ENCODE peak calls at places on chromosomes 4 and X, in four cellular contexts. One of them, this sample, is unnamed.
A peak's percentile ranks its signal among the peaks of the same experiment; 100 is the strongest.

GRCh38 chrX:28756647-28757046 is 169.4 kb downstream of the IL1RAPL1 start:
- DNase-seq in WERI-Rb-1: no peak
- DNase-seq in right lobe of liver: no peak
- DNase-seq in brain microvascular endothelial cell: no peak
- DNase-seq in this sample: no peak

GRCh38 chr4:95250544-95251137 is 298.1 kb downstream of the UNC5C start:
- DNase-seq in right lobe of liver: no peak
- DNase-seq in brain microvascular endothelial cell: no peak
- DNase-seq in WERI-Rb-1: no peak
- DNase-seq in this sample: no peak

GRCh38 chr4:108466936-108467902 is 153.2 kb upstream of the RPL34 start:
- DNase-seq in right lobe of liver: no peak
- DNase-seq in WERI-Rb-1: peak; percentile 35
- DNase-seq in brain microvascular endothelial cell: peak; percentile 81
- DNase-seq in this sample: peak; percentile 13

GRCh38 chr4:99965674-99966350 is 15.7 kb upstream of the H2AZ1 start:
- DNase-seq in brain microvascular endothelial cell: no peak
- DNase-seq in WERI-Rb-1: no peak
- DNase-seq in right lobe of liver: no peak
- DNase-seq in this sample: no peak

GRCh38 chr4:175702703-175703102 is 109.4 kb downstream of the GPM6A start:
- DNase-seq in brain microvascular endothelial cell: no peak
- DNase-seq in WERI-Rb-1: no peak
- DNase-seq in right lobe of liver: no peak
- DNase-seq in this sample: no peak

GRCh38 chr4:5791654-5792053 is 80.7 kb downstream of the EVC start:
- DNase-seq in right lobe of liver: peak; percentile 8
- DNase-seq in WERI-Rb-1: no peak
- DNase-seq in brain microvascular endothelial cell: no peak
- DNase-seq in this sample: no peak

GRCh38 chr4:15006416-15007024 is 4.2 kb downstream of the CPEB2 start:
- DNase-seq in right lobe of liver: no peak
- DNase-seq in brain microvascular endothelial cell: no peak
- DNase-seq in WERI-Rb-1: no peak
- DNase-seq in this sample: no peak

GRCh38 chrX:100449696-100450606 is 39.9 kb upstream of the PCDH19 start:
- DNase-seq in right lobe of liver: no peak
- DNase-seq in WERI-Rb-1: no peak
- DNase-seq in brain microvascular endothelial cell: no peak
- DNase-seq in this sample: no peak

GRCh38 chr4:57351716-57352115 is 241.5 kb upstream of the IGFBP7 start:
- DNase-seq in right lobe of liver: no peak
- DNase-seq in brain microvascular endothelial cell: no peak
- DNase-seq in WERI-Rb-1: no peak
- DNase-seq in this sample: no peak

GRCh38 chr4:114659386-114660008 is 60.9 kb downstream of the UGT8 start:
- DNase-seq in right lobe of liver: peak; percentile 20
- DNase-seq in WERI-Rb-1: peak; percentile 82
- DNase-seq in brain microvascular endothelial cell: peak; percentile 71
- DNase-seq in this sample: peak; percentile 1

GRCh38 chrX:71320126-71320525 is 18.6 kb downstream of the ITGB1BP2 start:
- DNase-seq in right lobe of liver: no peak
- DNase-seq in WERI-Rb-1: no peak
- DNase-seq in brain microvascular endothelial cell: no peak
- DNase-seq in this sample: no peak

GRCh38 chr4:172649143-172649542 is 519.5 kb upstream of the GALNT7 start:
- DNase-seq in WERI-Rb-1: no peak
- DNase-seq in brain microvascular endothelial cell: no peak
- DNase-seq in right lobe of liver: no peak
- DNase-seq in this sample: no peak

GRCh38 chr4:99827857-99828256 is 11.2 kb downstream of the DAPP1 start:
- DNase-seq in right lobe of liver: no peak
- DNase-seq in brain microvascular endothelial cell: no peak
- DNase-seq in WERI-Rb-1: no peak
- DNase-seq in this sample: no peak

GRCh38 chrX:13360146-13360545 is 40.3 kb upstream of the ATXN3L start:
- DNase-seq in brain microvascular endothelial cell: no peak
- DNase-seq in right lobe of liver: no peak
- DNase-seq in WERI-Rb-1: peak; percentile 27
- DNase-seq in this sample: no peak

GRCh38 chrX:13250831-13251612 is 68.8 kb downstream of the ATXN3L start:
- DNase-seq in right lobe of liver: no peak
- DNase-seq in brain microvascular endothelial cell: peak; percentile 82
- DNase-seq in WERI-Rb-1: no peak
- DNase-seq in this sample: no peak

GRCh38 chr4:149584703-149585102 is 230.9 kb downstream of the IQCM start:
- DNase-seq in brain microvascular endothelial cell: no peak
- DNase-seq in WERI-Rb-1: no peak
- DNase-seq in right lobe of liver: no peak
- DNase-seq in this sample: no peak

GRCh38 chr4:165493359-165493758 is 114.6 kb downstream of the CPE start:
- DNase-seq in WERI-Rb-1: peak; percentile 87
- DNase-seq in right lobe of liver: peak; percentile 80
- DNase-seq in brain microvascular endothelial cell: peak; percentile 61
- DNase-seq in this sample: peak; percentile 42

GRCh38 chr4:140719022-140719421 is 37.2 kb downstream of the TBC1D9 start:
- DNase-seq in brain microvascular endothelial cell: peak; percentile 59
- DNase-seq in WERI-Rb-1: no peak
- DNase-seq in right lobe of liver: no peak
- DNase-seq in this sample: no peak

GRCh38 chr4:105399535-105400161 is 74.2 kb downstream of the PPA2 start:
- DNase-seq in brain microvascular endothelial cell: peak; percentile 85
- DNase-seq in right lobe of liver: no peak
- DNase-seq in WERI-Rb-1: no peak
- DNase-seq in this sample: no peak

GRCh38 chr4:77765720-77766119 is 53.4 kb downstream of the CNOT6L start:
- DNase-seq in right lobe of liver: no peak
- DNase-seq in WERI-Rb-1: no peak
- DNase-seq in brain microvascular endothelial cell: no peak
- DNase-seq in this sample: no peak

GRCh38 chrX:154748712-154749339 is 2.1 kb downstream of the GAB3 start:
- DNase-seq in WERI-Rb-1: peak; percentile 49
- DNase-seq in right lobe of liver: no peak
- DNase-seq in brain microvascular endothelial cell: peak; percentile 47
- DNase-seq in this sample: peak; percentile 21

GRCh38 chr4:150280975-150281374 is 202.7 kb downstream of the DCLK2 start:
- DNase-seq in WERI-Rb-1: no peak
- DNase-seq in right lobe of liver: no peak
- DNase-seq in brain microvascular endothelial cell: no peak
- DNase-seq in this sample: no peak

GRCh38 chrX:66915893-66916292 is 277.0 kb upstream of the EDA2R start:
- DNase-seq in WERI-Rb-1: no peak
- DNase-seq in right lobe of liver: no peak
- DNase-seq in brain microvascular endothelial cell: no peak
- DNase-seq in this sample: no peak

GRCh38 chr4:142088906-142089305 is 452.5 kb downstream of the IL15 start:
- DNase-seq in brain microvascular endothelial cell: peak; percentile 42
- DNase-seq in WERI-Rb-1: no peak
- DNase-seq in right lobe of liver: no peak
- DNase-seq in this sample: no peak

GRCh38 chrX:82335772-82336171 is 1133.9 kb downstream of the SH3BGRL start:
- DNase-seq in right lobe of liver: no peak
- DNase-seq in brain microvascular endothelial cell: no peak
- DNase-seq in WERI-Rb-1: no peak
- DNase-seq in this sample: no peak

GRCh38 chrX:136046295-136046894 is 61.2 kb downstream of the SLC9A6 start:
- DNase-seq in brain microvascular endothelial cell: peak; percentile 30
- DNase-seq in right lobe of liver: no peak
- DNase-seq in WERI-Rb-1: no peak
- DNase-seq in this sample: no peak

GRCh38 chr4:83605744-83606172 is 69.8 kb downstream of the GPAT3 start:
- DNase-seq in brain microvascular endothelial cell: no peak
- DNase-seq in WERI-Rb-1: no peak
- DNase-seq in right lobe of liver: no peak
- DNase-seq in this sample: no peak

GRCh38 chr4:83606435-83606834 is 70.5 kb downstream of the GPAT3 start:
- DNase-seq in right lobe of liver: no peak
- DNase-seq in WERI-Rb-1: no peak
- DNase-seq in brain microvascular endothelial cell: no peak
- DNase-seq in this sample: no peak

GRCh38 chr4:83604315-83604714 is 68.4 kb downstream of the GPAT3 start:
- DNase-seq in right lobe of liver: no peak
- DNase-seq in WERI-Rb-1: no peak
- DNase-seq in brain microvascular endothelial cell: no peak
- DNase-seq in this sample: no peak

GRCh38 chr4:83606898-83607297 is 71.0 kb downstream of the GPAT3 start:
- DNase-seq in WERI-Rb-1: no peak
- DNase-seq in right lobe of liver: no peak
- DNase-seq in brain microvascular endothelial cell: no peak
- DNase-seq in this sample: no peak

GRCh38 chr4:83605216-83605615 is 69.3 kb downstream of the GPAT3 start:
- DNase-seq in WERI-Rb-1: no peak
- DNase-seq in brain microvascular endothelial cell: no peak
- DNase-seq in right lobe of liver: no peak
- DNase-seq in this sample: no peak
- H3K27ac ChIP-seq in WERI-Rb-1: no peak overlapping the region
- H3K27ac ChIP-seq in brain microvascular endothelial cell: no peak overlapping the region
- H3K27ac ChIP-seq in right lobe of liver: no peak overlapping the region
- H3K27ac ChIP-seq in this sample: no peak overlapping the region

DNA sequence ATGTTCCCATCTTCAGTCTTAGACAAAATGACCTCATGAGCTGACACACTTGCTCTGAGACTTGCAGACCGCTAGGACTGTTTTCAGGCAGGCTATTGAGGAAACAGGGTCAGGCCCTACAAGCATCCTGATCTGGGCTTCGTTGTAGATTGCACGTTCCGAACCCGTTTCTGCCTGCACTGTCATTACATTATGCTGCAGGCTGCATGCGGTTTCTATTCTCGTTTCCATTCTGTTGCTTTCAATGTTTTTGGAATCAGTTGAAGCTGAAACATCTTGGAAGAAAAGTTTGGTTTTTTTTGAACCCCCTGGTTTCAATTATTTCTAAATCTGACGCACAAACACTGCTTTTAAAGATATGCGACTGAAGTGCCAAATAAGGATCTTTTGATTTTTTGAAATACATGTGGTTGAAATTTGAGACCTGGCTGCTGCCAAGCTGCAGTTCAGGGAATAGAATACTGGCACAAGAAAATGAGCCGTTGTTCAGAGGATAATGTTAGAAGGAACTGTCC is 716.1 kb upstream of the INTU start:
- DNase-seq in right lobe of liver: no peak
- DNase-seq in WERI-Rb-1: no peak
- DNase-seq in brain microvascular endothelial cell: peak; percentile 58
- DNase-seq in this sample: no peak
- TF ChIP-seq CTCF in right lobe of liver: no peak
- TF ChIP-seq CTCF in WERI-Rb-1: no peak
- TF ChIP-seq CTCF in brain microvascular endothelial cell: peak; percentile 27
- TF ChIP-seq CTCF in this sample: no peak

GRCh38 chr4:183721207-183722081 is 62.4 kb downstream of the TRAPPC11 start:
- DNase-seq in right lobe of liver: peak; percentile 89
- DNase-seq in brain microvascular endothelial cell: peak; percentile 18
- DNase-seq in WERI-Rb-1: no peak
- DNase-seq in this sample: peak; percentile 6

GRCh38 chr4:183728223-183729068 is 69.4 kb downstream of the TRAPPC11 start:
- DNase-seq in WERI-Rb-1: no peak
- DNase-seq in right lobe of liver: no peak
- DNase-seq in brain microvascular endothelial cell: no peak
- DNase-seq in this sample: no peak

GRCh38 chr4:183727482-183727881 is 68.4 kb downstream of the TRAPPC11 start:
- DNase-seq in WERI-Rb-1: no peak
- DNase-seq in right lobe of liver: no peak
- DNase-seq in brain microvascular endothelial cell: no peak
- DNase-seq in this sample: no peak

GRCh38 chr4:183722738-183723560 is 63.9 kb downstream of the TRAPPC11 start:
- DNase-seq in WERI-Rb-1: peak; percentile 78
- DNase-seq in brain microvascular endothelial cell: peak; percentile 17
- DNase-seq in right lobe of liver: peak; percentile 68
- DNase-seq in this sample: peak; percentile 55

GRCh38 chr4:183723561-183724228 is 64.6 kb downstream of the TRAPPC11 start:
- DNase-seq in right lobe of liver: no peak
- DNase-seq in brain microvascular endothelial cell: no peak
- DNase-seq in WERI-Rb-1: no peak
- DNase-seq in this sample: no peak
- H3K4me3 ChIP-seq in right lobe of liver: peak overlapping the region; percentile 59
- H3K4me3 ChIP-seq in brain microvascular endothelial cell: no peak overlapping the region
- H3K4me3 ChIP-seq in WERI-Rb-1: no peak overlapping the region
- H3K4me3 ChIP-seq in this sample: peak overlapping the region; percentile 20

GRCh38 chr4:139719381-139720101 is 53.9 kb downstream of the MGST2 start:
- DNase-seq in brain microvascular endothelial cell: no peak
- DNase-seq in WERI-Rb-1: no peak
- DNase-seq in right lobe of liver: no peak
- DNase-seq in this sample: no peak

GRCh38 chr4:139715721-139716391 is 50.2 kb downstream of the MGST2 start:
- DNase-seq in brain microvascular endothelial cell: peak; percentile 65
- DNase-seq in right lobe of liver: no peak
- DNase-seq in WERI-Rb-1: no peak
- DNase-seq in this sample: no peak

GRCh38 chr4:139720806-139721205 is 55.2 kb downstream of the MGST2 start:
- DNase-seq in right lobe of liver: no peak
- DNase-seq in brain microvascular endothelial cell: no peak
- DNase-seq in WERI-Rb-1: no peak
- DNase-seq in this sample: no peak

GRCh38 chr4:139718833-139719232 is 53.2 kb downstream of the MGST2 start:
- DNase-seq in WERI-Rb-1: no peak
- DNase-seq in right lobe of liver: no peak
- DNase-seq in brain microvascular endothelial cell: no peak
- DNase-seq in this sample: no peak

GRCh38 chr4:139718358-139718757 is 52.7 kb downstream of the MGST2 start:
- DNase-seq in right lobe of liver: no peak
- DNase-seq in WERI-Rb-1: no peak
- DNase-seq in brain microvascular endothelial cell: no peak
- DNase-seq in this sample: no peak
- H3K27ac ChIP-seq in right lobe of liver: no peak overlapping the region
- H3K27ac ChIP-seq in WERI-Rb-1: no peak overlapping the region
- H3K27ac ChIP-seq in brain microvascular endothelial cell: no peak overlapping the region
- H3K27ac ChIP-seq in this sample: no peak overlapping the region

DNA sequence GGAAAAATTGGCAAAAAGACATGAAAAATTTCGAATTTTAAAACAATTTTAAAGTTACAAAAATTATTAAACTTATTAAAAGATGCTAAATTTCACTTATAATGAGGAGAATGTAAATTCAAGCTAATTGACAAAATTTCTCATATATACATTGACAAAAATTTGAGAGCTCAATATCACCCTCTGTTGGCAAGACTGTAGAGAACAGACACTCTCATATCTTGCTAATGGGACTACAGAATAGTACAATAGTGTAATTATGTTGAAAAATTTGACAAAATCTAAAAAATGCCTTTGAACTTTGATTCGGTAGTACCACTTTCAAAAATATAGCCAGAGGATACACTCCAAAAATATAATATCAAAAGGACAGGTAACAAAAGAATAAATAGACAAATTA is 29.8 kb downstream of the DCAF8L2 start:
- DNase-seq in WERI-Rb-1: no peak
- DNase-seq in right lobe of liver: no peak
- DNase-seq in brain microvascular endothelial cell: no peak
- DNase-seq in this sample: no peak
- TF ChIP-seq CTCF in WERI-Rb-1: peak; percentile 17
- TF ChIP-seq CTCF in right lobe of liver: peak; percentile 51
- TF ChIP-seq CTCF in brain microvascular endothelial cell: peak; percentile 41
- TF ChIP-seq CTCF in this sample: no peak

DNA sequence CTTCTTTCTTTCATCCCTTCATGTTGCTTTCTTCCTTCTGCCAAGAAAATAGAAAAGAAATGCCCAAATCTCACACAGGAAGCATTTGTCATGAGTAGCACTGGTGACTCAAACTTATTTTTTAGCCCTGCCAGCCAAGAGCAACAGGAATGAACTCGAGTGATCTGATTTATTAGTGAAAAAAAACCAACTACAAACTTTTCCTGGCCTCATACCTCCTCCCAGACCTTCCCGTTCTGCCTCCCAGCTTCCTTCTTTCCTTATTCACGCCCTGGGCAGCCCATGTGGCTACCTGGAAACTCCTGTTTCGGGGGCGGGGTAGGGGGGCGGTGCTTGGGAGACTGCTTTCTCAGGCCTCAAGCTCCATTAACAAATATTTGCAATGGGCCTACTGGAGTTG is 178.5 kb downstream of the NHS start:
- DNase-seq in WERI-Rb-1: no peak
- DNase-seq in brain microvascular endothelial cell: peak; percentile 60
- DNase-seq in right lobe of liver: no peak
- DNase-seq in this sample: no peak
- H3K4me3 ChIP-seq in WERI-Rb-1: no peak overlapping the region
- H3K4me3 ChIP-seq in brain microvascular endothelial cell: no peak overlapping the region
- H3K4me3 ChIP-seq in right lobe of liver: no peak overlapping the region
- H3K4me3 ChIP-seq in this sample: no peak overlapping the region